ENCODE peak calls at places on chromosomes 4 and X, in six cellular contexts. H is GM12892, Y is HepG2, Z is K562, R is H1, C is GM12878. V is an unnamed sample.

GRCh38 chrX:41984628-41985027 is 61.3 kb upstream of the CASK start:
- DNase-seq in Z (no peak), H (no peak), Y (no peak), C (no peak), R (no peak), V (no peak)

GRCh38 chr4:105192474-105192873 is 45.8 kb downstream of the TET2 start:
- DNase-seq in Y (no peak), C (no peak), R (no peak), H (no peak), Z (no peak), V (no peak)

GRCh38 chr4:138643827-138644226 is 371.8 kb upstream of the NOCT start:
- DNase-seq in R (no peak), Y (no peak), H (no peak), Z (no peak), C (no peak), V (no peak)

GRCh38 chr4:48015216-48015615 is 1.3 kb downstream of the CNGA1 start:
- DNase-seq in Z (no peak), R (no peak), H (no peak), Y (no peak), C (no peak), V (no peak)

GRCh38 chrX:146173742-146174141 is 356.1 kb downstream of the SLITRK2 start:
- DNase-seq in H (no peak), R (no peak), Y (no peak), C (no peak), Z (no peak), V (no peak)

GRCh38 chr4:140213116-140213515 is 59.1 kb upstream of the MAML3 start:
- DNase-seq in C (no peak), Z (no peak), H (no peak), Y (no peak), R (no peak), V (no peak)

GRCh38 chrX:3348191-3348590 is 1.7 kb upstream of the MXRA5 start:
- DNase-seq in R (no peak), H (no peak), Z (no peak), Y (no peak), C (no peak), V (no peak)

GRCh38 chr4:82500830-82501229 is 61.0 kb downstream of the TMEM150C start:
- DNase-seq in Y (no peak), C (no peak), Z (no peak), H (no peak), R (no peak), V (no peak)

GRCh38 chrX:15143050-15143824 is 126.6 kb downstream of the ASB9 start:
- DNase-seq in Y (peak), C (no peak), Z (peak), H (no peak), R (no peak), V (no peak)

GRCh38 chr4:46648088-46648744 is 258.3 kb upstream of the GABRA2 start:
- DNase-seq in R (peak), H (no peak), Z (no peak), C (no peak), Y (peak), V (peak)

GRCh38 chrX:123860506-123860840 is 620 bp downstream of the XIAP start:
- DNase-seq in R (no peak), H (no peak), C (peak), Y (peak), Z (no peak), V (no peak)

GRCh38 chr4:99950913-99951254 is 809 bp upstream of the H2AZ1 start:
- DNase-seq in Y (no peak), Z (no peak), H (no peak), R (no peak), C (no peak), V (peak)

GRCh38 chr4:38745881-38746280 is 36.9 kb downstream of the TLR10 start:
- DNase-seq in Y (no peak), C (no peak), R (no peak), Z (no peak), H (no peak), V (no peak)

GRCh38 chrX:8748855-8749254 is 16.9 kb upstream of the ANOS1 start:
- DNase-seq in C (no peak), R (no peak), H (no peak), Y (no peak), Z (peak), V (no peak)

GRCh38 chr4:81833596-81833995 is 361.9 kb upstream of the RASGEF1B start:
- DNase-seq in Z (no peak), H (no peak), C (no peak), R (no peak), Y (no peak), V (no peak)

GRCh38 chrX:110509778-110510510 is 151.3 kb downstream of the RTL9 start:
- DNase-seq in C (no peak), H (no peak), R (no peak), Y (no peak), Z (no peak), V (no peak)

GRCh38 chr4:186781032-186781917 is 57.6 kb upstream of the FAT1 start:
- DNase-seq in R (no peak), Z (no peak), H (no peak), C (no peak), Y (peak), V (no peak)

GRCh38 chr4:75490155-75490554 is 24.0 kb downstream of the RCHY1 start:
- DNase-seq in R (no peak), C (no peak), Y (no peak), Z (no peak), H (no peak), V (no peak)

GRCh38 chr4:121096629-121097028 is 24.3 kb upstream of the NDNF start:
- DNase-seq in C (no peak), Y (peak), R (no peak), H (no peak), Z (peak), V (no peak)

GRCh38 chr4:42151568-42152506 is 618 bp downstream of the BEND4 start:
- DNase-seq in C (no peak), Y (no peak), R (peak), H (peak), Z (no peak), V (peak)

GRCh38 chr4:3237266-3237665 is 11.7 kb upstream of the MSANTD1 start:
- DNase-seq in H (no peak), R (no peak), Z (no peak), Y (no peak), C (no peak), V (no peak)

GRCh38 chr4:98284640-98285046 is 23.5 kb downstream of the RAP1GDS1 start:
- DNase-seq in C (no peak), R (peak), Y (no peak), Z (no peak), H (no peak), V (no peak)

GRCh38 chr4:61068745-61069144 is 131.4 kb upstream of the ADGRL3 start:
- DNase-seq in H (no peak), C (no peak), Z (no peak), R (no peak), Y (no peak), V (no peak)

GRCh38 chr4:76306882-76307669 is 543 bp downstream of the STBD1 start:
- DNase-seq in R (peak), H (peak), C (no peak), Z (no peak), Y (peak), V (no peak)

GRCh38 chrX:102651968-102652744 is 873 bp downstream of the GPRASP1 start:
- DNase-seq in Y (no peak), R (no peak), Z (no peak), C (no peak), H (no peak), V (no peak)

GRCh38 chrX:102654696-102655095 is 3.4 kb downstream of the GPRASP1 start:
- DNase-seq in Z (no peak), R (no peak), C (no peak), H (no peak), Y (no peak), V (no peak)

GRCh38 chrX:102650903-102651241 is 411 bp upstream of the GPRASP1 start:
- DNase-seq in C (no peak), Z (no peak), H (no peak), R (no peak), Y (no peak), V (no peak)

DNA sequence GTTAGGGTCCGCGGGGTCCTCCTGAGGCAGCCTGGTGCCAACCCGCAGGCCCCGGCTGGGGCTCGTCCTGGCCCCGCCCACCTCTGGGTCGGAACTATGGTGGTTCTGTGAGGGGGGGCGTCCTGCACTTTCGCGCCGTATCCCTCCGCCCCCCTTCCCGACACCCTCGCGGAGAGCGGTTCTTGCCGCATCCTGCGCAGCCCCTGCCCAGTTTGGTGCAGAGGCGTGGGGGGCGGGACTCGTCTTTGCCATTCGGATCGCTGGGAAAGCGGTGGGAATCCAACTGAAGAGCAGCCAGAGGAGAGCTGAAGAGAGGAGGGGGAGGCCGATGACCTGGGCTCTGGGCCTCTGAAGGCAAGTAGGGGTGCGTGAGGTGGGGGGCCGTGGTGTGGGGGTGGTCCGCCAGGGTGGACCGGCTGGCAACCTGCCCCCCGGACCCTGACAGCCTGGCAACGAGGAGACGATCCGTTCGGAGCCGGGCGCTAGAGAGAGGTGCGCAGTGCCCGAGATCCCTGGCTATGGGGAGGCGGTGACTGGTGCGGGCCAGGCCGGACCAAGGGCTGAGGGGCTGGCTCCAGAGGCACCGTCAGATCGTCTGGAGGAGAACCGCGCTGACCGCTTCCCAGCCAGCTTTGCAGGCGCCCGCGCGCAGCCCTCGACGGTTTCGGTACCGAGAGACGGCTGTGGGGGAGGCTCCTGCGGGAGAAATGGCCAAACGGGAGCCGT is at the start of gene GPRASP1:
- DNase-seq in C (no peak), Z (no peak), R (no peak), Y (no peak), H (no peak), V (peak)
- TF ChIP-seq POLR2A in C (no peak), Z (no peak), R (no peak), Y (no peak), H (no peak), V (no peak)

DNA sequence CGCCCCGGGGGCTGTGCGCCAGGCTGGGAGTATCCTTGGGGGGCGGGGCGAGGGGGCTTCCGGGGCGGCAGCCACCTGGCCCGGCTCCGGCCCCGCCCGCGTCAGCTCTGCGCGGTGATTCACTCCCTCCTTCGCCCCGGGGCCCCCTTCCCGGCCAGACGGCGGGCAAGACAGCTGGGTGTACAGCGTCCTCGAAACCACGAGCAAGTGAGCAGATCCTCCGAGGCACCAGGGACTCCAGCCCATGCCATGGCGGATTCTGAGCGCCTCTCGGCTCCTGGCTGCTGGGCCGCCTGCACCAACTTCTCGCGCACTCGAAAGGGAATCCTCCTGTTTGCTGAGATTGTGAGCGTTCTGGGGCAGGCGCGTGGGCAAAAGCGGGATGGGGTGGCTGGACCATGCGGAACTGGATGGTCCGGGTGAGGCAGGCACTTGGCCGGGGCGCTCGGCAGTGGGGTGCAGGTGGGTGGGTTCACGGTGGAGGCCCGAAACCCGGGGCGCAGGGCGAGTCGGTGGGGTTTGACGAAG is at the start of gene PLP2:
- DNase-seq in H (no peak), C (no peak), Y (no peak), Z (peak), R (no peak), V (no peak)
- TF ChIP-seq POLR2AphosphoS5 in H (no peak), C (peak), Y (no peak), Z (peak), R (no peak), V (no peak)

DNA sequence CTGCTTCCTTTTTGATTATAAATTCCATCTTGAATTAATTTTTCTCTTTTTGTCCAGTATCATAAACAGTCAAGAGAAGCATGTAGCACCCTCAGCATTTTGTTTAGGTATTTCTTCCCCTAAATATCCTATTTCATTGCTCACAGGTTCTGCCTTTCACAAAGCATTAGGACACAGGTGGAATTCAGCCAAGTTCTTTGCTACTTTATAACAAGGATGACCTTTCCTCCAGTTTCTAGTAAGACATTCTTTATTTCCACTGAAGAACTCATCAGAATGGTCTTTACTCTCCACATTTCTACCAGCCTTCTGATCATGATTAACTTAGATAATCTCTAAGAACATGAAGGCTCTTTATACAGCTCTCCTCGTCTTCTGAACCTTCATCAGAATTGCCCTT is 7.4 kb downstream of the SLC9B1 start:
- DNase-seq in R (no peak), Y (no peak), Z (no peak), C (no peak), H (no peak), V (no peak)
- TF ChIP-seq TAF1 in R (no peak), Y (no peak), Z (no peak), C (no peak), H (no peak), V (no peak)

GRCh38 chr4:1712216-1713002 is at the start of gene SLBP:
- DNase-seq in C (peak), H (peak), Z (peak), Y (peak), R (peak), V (peak)
- TF ChIP-seq POLR2A in C (no peak), H (peak), Z (peak), Y (peak), R (no peak), V (peak)

GRCh38 chrX:69139516-69139915 is 25.7 kb downstream of the PJA1 start:
- DNase-seq in C (no peak), Y (no peak), Z (no peak), R (no peak), H (no peak), V (no peak)
- TF ChIP-seq POLR2AphosphoS5 in C (no peak), Y (no peak), Z (no peak), R (no peak), H (no peak), V (no peak)

GRCh38 chr4:80043534-80043933 is 29.5 kb downstream of the ANTXR2 start:
- DNase-seq in R (no peak), H (no peak), Z (no peak), C (no peak), Y (no peak), V (no peak)
- TF ChIP-seq TAF1 in R (no peak), H (no peak), Z (no peak), C (no peak), Y (no peak), V (no peak)